ENCODE peak calls at places on chromosomes 6 and 20, in five cellular contexts. G is heart left ventricle, H is fibroblast of lung, T is colonic mucosa, B is upper lobe of right lung. J is an unnamed sample. For H3K4me1, the result is how much of the 10 kb centered on the place peaks cover.

GRCh38 chr20:47346172-47346571 is 10.3 kb downstream of the ZMYND8 start:
- DNase-seq in H (no peak), T (no peak), B (no peak), G (no peak), J (no peak)

GRCh38 chr6:111731404-111732195 is 125.9 kb upstream of the TRAF3IP2 start:
- DNase-seq in T (no peak), G (no peak), H (no peak), B (no peak), J (no peak)

GRCh38 chr6:11179088-11179977 is 53.1 kb downstream of the NEDD9 start:
- DNase-seq in T (no peak), B (no peak), H (no peak), G (no peak), J (no peak)

GRCh38 chr6:28940859-28941680 is 17.3 kb upstream of the TRIM27 start:
- DNase-seq in T (peak), H (peak), B (no peak), G (no peak), J (peak)

GRCh38 chr20:32035398-32035852 is 16.6 kb upstream of the HCK start:
- DNase-seq in T (no peak), G (no peak), H (no peak), B (no peak), J (no peak)

GRCh38 chr6:101226677-101227135 is 166.8 kb upstream of the GRIK2 start:
- DNase-seq in T (no peak), B (no peak), G (no peak), H (no peak), J (peak)

GRCh38 chr6:12459945-12460800 is 170.0 kb downstream of the EDN1 start:
- DNase-seq in H (no peak), B (no peak), T (no peak), G (no peak), J (no peak)

GRCh38 chr20:39897058-39897457 is 792.0 kb downstream of the MAFB start:
- DNase-seq in T (no peak), B (no peak), G (no peak), H (peak), J (no peak)

GRCh38 chr20:51889466-51889865 is 87.1 kb upstream of the SALL4 start:
- DNase-seq in H (no peak), T (no peak), G (no peak), B (no peak), J (no peak)

GRCh38 chr6:132107896-132108295 is 156.7 kb upstream of the CCN2 start:
- DNase-seq in G (no peak), T (no peak), B (no peak), H (no peak), J (no peak)

GRCh38 chr6:10441004-10441654 is 26.3 kb upstream of the TFAP2A start:
- DNase-seq in H (peak), G (no peak), B (no peak), T (no peak), J (no peak)

GRCh38 chr6:79868098-79868722 is 79.1 kb downstream of the ELOVL4 start:
- DNase-seq in H (peak), T (peak), G (no peak), B (no peak), J (peak)

GRCh38 chr6:21996425-21997207 is 300.2 kb downstream of the PRL start:
- DNase-seq in H (no peak), T (no peak), B (no peak), G (no peak), J (peak)

GRCh38 chr6:4155848-4156466 is 20.6 kb upstream of the ECI2 start:
- DNase-seq in G (no peak), T (peak), B (no peak), H (peak), J (peak)

DNA sequence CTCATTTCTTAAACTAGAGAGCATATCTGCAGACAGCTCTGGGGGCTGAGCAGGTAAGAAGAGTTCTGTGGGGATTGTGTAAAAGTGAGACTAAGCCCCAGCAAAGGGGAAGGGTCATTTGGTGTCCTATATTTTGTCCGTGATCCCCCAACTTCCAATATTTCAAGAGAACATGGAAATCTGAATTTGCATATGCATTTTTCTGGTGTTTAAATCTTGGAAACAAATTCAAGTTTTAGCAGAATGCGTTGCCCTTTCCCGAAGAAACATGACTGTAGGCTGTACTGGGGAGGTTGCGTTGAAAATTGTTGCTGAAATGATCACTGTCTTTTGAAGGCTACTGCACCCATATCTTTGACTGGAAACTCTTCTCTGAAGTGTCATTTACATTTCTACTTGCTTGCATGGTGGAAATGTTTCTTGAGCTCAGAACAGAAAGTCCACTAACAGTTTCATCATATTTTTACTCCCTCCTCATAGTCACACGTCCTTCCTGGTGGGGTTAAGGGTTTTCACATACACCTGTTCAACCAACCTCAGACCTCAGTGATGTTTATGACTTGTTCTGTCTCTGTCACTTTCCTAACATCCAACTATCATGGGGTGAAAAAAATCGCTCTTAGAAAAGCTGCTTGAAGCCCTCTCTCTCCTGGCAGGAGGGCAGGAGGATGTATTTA is 140.3 kb downstream of the BCAS1 start:
- DNase-seq in H (no peak), G (no peak), T (no peak), B (no peak), J (no peak)
- H3K4me1 ChIP-seq in H (under half), G (under half), T (under half), B (under half), J (under half)

DNA sequence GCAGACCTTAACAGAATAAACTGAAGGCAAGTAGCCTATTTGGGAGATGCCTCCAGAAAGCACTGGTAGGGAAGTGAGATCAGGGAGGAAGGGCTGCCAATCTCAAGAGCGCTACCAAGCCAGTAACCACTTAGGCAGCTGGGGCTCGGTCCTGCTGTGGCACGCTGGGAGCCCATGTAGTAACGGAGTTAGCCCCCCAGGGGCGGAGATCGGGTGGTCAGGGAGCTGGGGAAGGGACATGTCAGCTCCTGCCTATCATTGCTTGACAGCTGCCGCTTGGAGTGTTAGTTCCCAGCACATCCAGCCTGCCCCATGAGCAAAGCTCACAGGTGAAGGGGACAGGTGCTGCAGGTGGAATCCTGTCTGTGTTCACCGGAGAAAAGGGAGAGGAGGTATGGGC is 127.0 kb downstream of the CEBPB start:
- DNase-seq in B (peak), G (no peak), T (no peak), H (no peak), J (no peak)
- TF ChIP-seq CTCF in B (no peak), G (no peak), T (no peak), H (no peak), J (no peak)

GRCh38 chr6:14082771-14083170 is 34.8 kb upstream of the CD83 start:
- DNase-seq in B (no peak), T (no peak), G (no peak), H (no peak), J (no peak)

GRCh38 chr6:14086701-14087100 is 30.9 kb upstream of the CD83 start:
- DNase-seq in B (no peak), H (no peak), G (no peak), T (no peak), J (no peak)

GRCh38 chr6:14084388-14084787 is 33.2 kb upstream of the CD83 start:
- DNase-seq in G (no peak), H (no peak), T (no peak), B (no peak), J (no peak)

GRCh38 chr6:14083262-14083661 is 34.3 kb upstream of the CD83 start:
- DNase-seq in T (no peak), G (no peak), H (no peak), B (no peak), J (no peak)

GRCh38 chr6:14085176-14085787 is 32.3 kb upstream of the CD83 start:
- DNase-seq in B (no peak), H (no peak), T (no peak), G (no peak), J (no peak)
- H3K4me1 ChIP-seq in B (under half), H (under half), T (under half), G (under half), J (under half)

GRCh38 chr20:24783631-24784492 is 165.2 kb upstream of the CST7 start:
- DNase-seq in H (no peak), G (no peak), B (peak), T (no peak), J (peak)
- TF ChIP-seq CTCF in H (no peak), G (no peak), B (no peak), T (no peak), J (peak)

GRCh38 chr6:118708055-118708454 is 56.7 kb upstream of the CEP85L start:
- DNase-seq in H (peak), G (no peak), B (no peak), T (no peak), J (no peak)

GRCh38 chr6:118708736-118709135 is 57.3 kb upstream of the CEP85L start:
- DNase-seq in T (no peak), B (no peak), G (no peak), H (peak), J (no peak)

GRCh38 chr6:118712955-118713354 is 61.6 kb upstream of the CEP85L start:
- DNase-seq in T (no peak), G (no peak), B (no peak), H (peak), J (no peak)

GRCh38 chr6:118709859-118710350 is 58.5 kb upstream of the CEP85L start:
- DNase-seq in T (peak), G (no peak), H (no peak), B (no peak), J (no peak)

GRCh38 chr6:118710616-118711015 is 59.2 kb upstream of the CEP85L start:
- DNase-seq in G (no peak), T (no peak), B (no peak), H (no peak), J (no peak)
- H3K4me1 ChIP-seq in G (under half), T (under half), B (under half), H (under half), J (under half)

GRCh38 chr20:59515906-59516209 is 88.5 kb upstream of the PHACTR3 start:
- DNase-seq in G (no peak), B (no peak), H (no peak), T (no peak), J (no peak)
- TF ChIP-seq CTCF in G (no peak), B (no peak), H (no peak), T (peak), J (no peak)

GRCh38 chr20:36091561-36092423 is 62.7 kb upstream of the EPB41L1 start:
- DNase-seq in G (no peak), B (no peak), T (no peak), H (no peak), J (peak)
- H3K4me1 ChIP-seq in G (under half), B (under half), T (under half), H (under half), J (under half)

GRCh38 chr20:63323298-63323820 is 30.4 kb downstream of the COL20A1 start:
- DNase-seq in H (no peak), T (no peak), B (peak), G (no peak), J (no peak)
- TF ChIP-seq CTCF in H (peak), T (no peak), B (no peak), G (no peak), J (no peak)

DNA sequence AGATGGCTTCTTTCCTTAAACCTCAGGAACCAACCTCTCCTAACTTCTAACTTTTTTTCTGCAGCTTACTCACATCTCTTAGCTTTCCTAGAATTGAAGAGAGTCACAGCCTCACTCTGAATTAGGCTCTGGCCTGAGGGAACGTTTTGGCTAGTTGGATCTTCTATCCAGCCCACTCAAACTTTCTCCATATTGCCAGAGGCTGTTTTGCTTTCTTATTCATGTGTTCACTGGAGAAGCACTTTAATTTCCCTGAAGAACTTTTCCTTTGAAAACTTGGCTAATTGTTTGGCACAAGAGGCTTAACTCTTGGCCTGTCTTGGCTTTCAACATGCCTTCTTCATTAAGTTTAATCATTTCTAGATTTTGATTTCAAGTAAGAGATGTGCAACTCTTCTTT is 138.2 kb upstream of the PLCB4 start:
- DNase-seq in G (no peak), H (no peak), T (no peak), B (no peak), J (no peak)
- H3K4me1 ChIP-seq in G (under half), H (under half), T (under half), B (under half), J (under half)